ENCODE peak calls at places on chromosome 12, in nine cellular contexts. R is cardiac muscle cell, Y is HCT116, B is body of pancreas, D is esophagus squamous epithelium, P is left ventricle myocardium inferior, G is stomach, T is A673, M is RWPE2. O is an unnamed sample. For H3K27me3, the result is how much of the 10 kb centered on the place peaks cover.

GRCh38 chr12:45216297-45216982 is 545 bp downstream of the ANO6 start:
- DNase-seq in R (peak), T (peak), B (peak), Y (no peak), D (no peak), P (peak), M (no peak), G (peak), O (no peak)

GRCh38 chr12:7128681-7129593 is at the start of gene RBP5:
- DNase-seq in P (no peak), T (no peak), M (no peak), D (no peak), G (no peak), R (no peak), B (no peak), Y (no peak), O (no peak)

GRCh38 chr12:12267801-12268200 is 957 bp upstream of the LRP6 start:
- DNase-seq in G (no peak), B (no peak), D (no peak), T (no peak), Y (no peak), R (no peak), P (no peak), M (no peak), O (no peak)

GRCh38 chr12:47820631-47821345 is 1.1 kb upstream of the HDAC7 start:
- DNase-seq in B (peak), Y (peak), D (no peak), P (peak), T (peak), R (peak), M (peak), G (peak), O (no peak)

GRCh38 chr12:19181666-19182426 is 52.3 kb downstream of the PLEKHA5 start:
- DNase-seq in P (no peak), B (no peak), D (no peak), Y (no peak), M (no peak), T (peak), R (no peak), G (no peak), O (no peak)

GRCh38 chr12:1773937-1774655 is 46.3 kb upstream of the LRTM2 start:
- DNase-seq in B (no peak), Y (no peak), G (no peak), M (no peak), P (no peak), R (peak), T (no peak), D (no peak), O (no peak)

GRCh38 chr12:119679081-119679480 is 11.1 kb downstream of the PRKAB1 start:
- DNase-seq in M (no peak), R (no peak), P (no peak), Y (no peak), T (no peak), D (no peak), G (peak), B (no peak), O (no peak)

GRCh38 chr12:51388826-51389225 is 2.4 kb downstream of the GALNT6 start:
- DNase-seq in B (no peak), D (no peak), P (no peak), Y (no peak), T (no peak), G (no peak), R (no peak), M (no peak), O (no peak)

GRCh38 chr12:115075552-115076170 is 391.7 kb upstream of the TBX3 start:
- DNase-seq in G (no peak), T (no peak), R (no peak), D (no peak), Y (no peak), B (no peak), M (no peak), P (no peak), O (no peak)

GRCh38 chr12:61846805-61847204 is 413.4 kb upstream of the USP15 start:
- DNase-seq in M (no peak), Y (no peak), T (no peak), D (no peak), R (no peak), G (no peak), P (no peak), B (no peak), O (no peak)

GRCh38 chr12:34595749-34596733 is 573.7 kb downstream of the ALG10 start:
- DNase-seq in M (peak), G (no peak), Y (no peak), R (no peak), P (no peak), T (no peak), B (no peak), D (no peak), O (no peak)

GRCh38 chr12:113152835-113153814 is 3.6 kb downstream of the CFAP73 start:
- DNase-seq in B (peak), R (peak), T (peak), D (no peak), M (no peak), Y (peak), P (peak), G (peak), O (peak)

GRCh38 chr12:115037830-115038229 is 353.9 kb upstream of the TBX3 start:
- DNase-seq in D (no peak), G (no peak), R (no peak), B (no peak), T (no peak), P (no peak), M (no peak), Y (no peak), O (no peak)

GRCh38 chr12:53695148-53696138 is 19.6 kb upstream of the ATP5MC2 start:
- DNase-seq in T (peak), R (peak), D (no peak), G (peak), P (no peak), B (no peak), M (no peak), Y (peak), O (no peak)

GRCh38 chr12:64098709-64099354 is 123.3 kb downstream of the KICS2 start:
- DNase-seq in G (no peak), D (no peak), M (no peak), B (peak), T (no peak), Y (no peak), P (no peak), R (no peak), O (no peak)

GRCh38 chr12:6222009-6222702 is 22.0 kb downstream of the CD9 start:
- DNase-seq in D (no peak), G (peak), M (peak), R (no peak), P (no peak), Y (no peak), T (no peak), B (peak), O (no peak)

GRCh38 chr12:115044073-115044472 is 360.1 kb upstream of the TBX3 start:
- DNase-seq in P (no peak), Y (peak), B (no peak), T (no peak), G (no peak), R (no peak), M (no peak), D (no peak), O (no peak)

GRCh38 chr12:68331500-68331868 is 678 bp downstream of the MDM1 start:
- DNase-seq in M (no peak), T (no peak), G (no peak), B (no peak), D (no peak), P (no peak), R (no peak), Y (no peak), O (no peak)

GRCh38 chr12:106758349-106758951 is 16.0 kb upstream of the RIC8B start:
- DNase-seq in Y (no peak), T (no peak), P (no peak), M (no peak), B (no peak), D (no peak), R (no peak), G (no peak), O (no peak)

GRCh38 chr12:87025976-87026375 is 769.8 kb upstream of the MGAT4C start:
- DNase-seq in T (no peak), M (no peak), B (no peak), G (no peak), D (no peak), P (no peak), R (no peak), Y (no peak), O (no peak)

GRCh38 chr12:21527451-21528180 is 1.5 kb downstream of the SPX start:
- DNase-seq in R (peak), B (peak), T (peak), P (peak), G (peak), Y (no peak), D (no peak), M (peak), O (peak)

GRCh38 chr12:60231301-60231700 is 635.5 kb downstream of the SLC16A7 start:
- DNase-seq in B (no peak), G (no peak), T (no peak), D (no peak), R (no peak), M (no peak), Y (no peak), P (no peak), O (no peak)

GRCh38 chr12:45050751-45051489 is at the start of gene DBX2:
- DNase-seq in G (no peak), D (no peak), M (no peak), R (peak), T (peak), P (no peak), B (no peak), Y (no peak), O (no peak)

GRCh38 chr12:45730116-45730841 is 773 bp downstream of the ARID2 start:
- DNase-seq in D (no peak), P (peak), R (peak), B (peak), Y (no peak), T (peak), M (peak), G (peak), O (peak)

GRCh38 chr12:55955800-55956508 is 9.9 kb downstream of the PMEL start:
- DNase-seq in Y (peak), M (peak), P (no peak), D (no peak), R (no peak), G (peak), B (peak), T (no peak), O (peak)

GRCh38 chr12:7602287-7602686 is 63.4 kb downstream of the APOBEC1 start:
- DNase-seq in T (no peak), G (no peak), R (no peak), D (no peak), P (no peak), M (no peak), Y (peak), B (no peak), O (no peak)

GRCh38 chr12:81128930-81129554 is 51.2 kb downstream of the ACSS3 start:
- DNase-seq in T (peak), B (peak), R (peak), P (no peak), D (no peak), G (no peak), M (no peak), Y (peak), O (no peak)

GRCh38 chr12:117774986-117775775 is 193.6 kb downstream of the KSR2 start:
- DNase-seq in B (no peak), M (no peak), T (no peak), G (no peak), P (no peak), Y (no peak), R (no peak), D (no peak), O (no peak)

GRCh38 chr12:49565956-49566265 is 2.0 kb downstream of the MCRS1 start:
- DNase-seq in P (no peak), G (no peak), T (no peak), M (no peak), D (no peak), R (no peak), B (no peak), Y (no peak), O (no peak)

GRCh38 chr12:49565119-49565955 is 2.6 kb downstream of the MCRS1 start:
- DNase-seq in D (no peak), T (no peak), Y (no peak), G (no peak), B (no peak), P (peak), M (no peak), R (peak), O (no peak)

GRCh38 chr12:49567302-49567610 is 686 bp downstream of the MCRS1 start:
- DNase-seq in T (no peak), Y (no peak), P (no peak), G (no peak), M (no peak), D (no peak), B (no peak), R (no peak), O (no peak)

GRCh38 chr12:49567611-49568441 is at the start of gene MCRS1:
- DNase-seq in P (peak), Y (peak), M (peak), B (peak), T (peak), D (peak), G (peak), R (peak), O (peak)

GRCh38 chr12:49566361-49566760 is 1.6 kb downstream of the MCRS1 start:
- DNase-seq in M (no peak), T (no peak), G (no peak), R (no peak), D (no peak), P (no peak), Y (no peak), B (no peak), O (no peak)
- H3K27ac ChIP-seq in M (no peak), T (no peak), G (no peak), R (no peak), D (no peak), P (peak), Y (no peak), B (no peak), O (no peak)

DNA sequence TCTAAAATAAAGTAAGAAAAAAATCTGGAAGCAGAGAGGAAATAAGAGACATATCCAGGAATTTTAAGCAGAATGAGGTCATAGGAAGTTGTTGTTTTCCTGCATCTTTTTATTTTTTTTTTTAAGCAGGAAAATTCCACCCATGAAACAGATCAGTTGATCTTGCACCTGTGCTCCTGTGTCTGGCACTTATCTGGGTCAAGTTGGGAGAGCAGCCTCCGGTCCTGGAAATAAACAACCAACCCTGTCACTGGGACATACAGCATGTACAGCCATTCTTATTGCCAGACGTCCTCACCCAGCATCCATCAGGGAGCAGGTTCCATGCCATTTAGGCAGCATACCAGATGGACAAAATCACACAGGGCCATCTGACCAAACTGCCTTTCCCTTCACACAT is 266.0 kb upstream of the BTG1 start:
- DNase-seq in G (no peak), Y (no peak), B (no peak), T (no peak), M (no peak), P (no peak), R (no peak), D (no peak), O (no peak)
- TF ChIP-seq CTCF in G (no peak), Y (no peak), B (no peak), T (no peak), M (no peak), P (no peak), R (no peak), D (no peak), O (no peak)

GRCh38 chr12:132478433-132478803 is 11.5 kb upstream of the FBRSL1 start:
- DNase-seq in M (no peak), R (no peak), B (no peak), D (no peak), G (no peak), Y (no peak), T (no peak), P (no peak), O (no peak)
- H3K27me3 ChIP-seq in M (under half), R (under half), B (under half), D (under half), G (under half), Y (under half), T (under half), P (half or more), O (under half)

GRCh38 chr12:124543052-124543590 is 24.3 kb downstream of the NCOR2 start:
- DNase-seq in R (no peak), Y (no peak), M (no peak), G (no peak), P (no peak), D (no peak), T (peak), B (peak), O (peak)

GRCh38 chr12:124544983-124545382 is 22.4 kb downstream of the NCOR2 start:
- DNase-seq in T (no peak), P (no peak), M (no peak), B (no peak), D (no peak), R (no peak), G (no peak), Y (no peak), O (no peak)

GRCh38 chr12:124545508-124546418 is 21.6 kb downstream of the NCOR2 start:
- DNase-seq in Y (no peak), B (no peak), M (no peak), D (no peak), P (no peak), T (no peak), R (no peak), G (no peak), O (no peak)

GRCh38 chr12:124543591-124544310 is 23.7 kb downstream of the NCOR2 start:
- DNase-seq in R (no peak), P (no peak), M (no peak), G (no peak), T (peak), Y (no peak), D (no peak), B (no peak), O (no peak)

GRCh38 chr12:124544311-124544970 is 23.0 kb downstream of the NCOR2 start:
- DNase-seq in G (no peak), B (no peak), M (no peak), D (no peak), R (no peak), T (no peak), Y (no peak), P (no peak), O (no peak)
- H3K27ac ChIP-seq in G (no peak), B (no peak), M (peak), D (no peak), R (peak), T (peak), Y (no peak), P (no peak), O (no peak)